ENCODE peak calls at places on chromosomes 5 and 9, in five cellular contexts. One of them, this sample, is unnamed.
A peak's percentile ranks its signal among the peaks of the same experiment; 100 is the strongest.

GRCh38 chr5:147645172-147645571 is 135.3 kb upstream of the DPYSL3 start:
- DNase-seq in PC-9: no peak
- DNase-seq in fibroblast of mammary gland: no peak
- DNase-seq in A549: no peak
- DNase-seq in lung: no peak
- DNase-seq in this sample: no peak

GRCh38 chr9:120676767-120677402 is 37.4 kb downstream of the MEGF9 start:
- DNase-seq in lung: no peak
- DNase-seq in PC-9: no peak
- DNase-seq in fibroblast of mammary gland: no peak
- DNase-seq in A549: no peak
- DNase-seq in this sample: no peak

GRCh38 chr9:106930477-106930876 is 67.5 kb downstream of the ZNF462 start:
- DNase-seq in lung: no peak
- DNase-seq in fibroblast of mammary gland: no peak
- DNase-seq in A549: no peak
- DNase-seq in PC-9: no peak
- DNase-seq in this sample: no peak

GRCh38 chr9:77707696-77708095 is 59.6 kb upstream of the GNA14 start:
- DNase-seq in fibroblast of mammary gland: peak; percentile 99
- DNase-seq in lung: peak; percentile 81
- DNase-seq in A549: peak; percentile 47
- DNase-seq in PC-9: peak; percentile 71
- DNase-seq in this sample: no peak

GRCh38 chr5:116727248-116727647 is 152.6 kb upstream of the SEMA6A start:
- DNase-seq in fibroblast of mammary gland: no peak
- DNase-seq in lung: no peak
- DNase-seq in A549: no peak
- DNase-seq in PC-9: no peak
- DNase-seq in this sample: no peak

GRCh38 chr5:125232779-125233230 is 486.4 kb upstream of the ZNF608 start:
- DNase-seq in fibroblast of mammary gland: peak; percentile 98
- DNase-seq in lung: no peak
- DNase-seq in PC-9: no peak
- DNase-seq in A549: no peak
- DNase-seq in this sample: no peak

GRCh38 chr9:37626708-37627293 is 24.0 kb upstream of the FRMPD1 start:
- DNase-seq in lung: no peak
- DNase-seq in A549: no peak
- DNase-seq in fibroblast of mammary gland: no peak
- DNase-seq in PC-9: no peak
- DNase-seq in this sample: no peak

GRCh38 chr5:14669975-14670374 is 5.5 kb downstream of the OTULIN start:
- DNase-seq in fibroblast of mammary gland: peak; percentile 48
- DNase-seq in PC-9: no peak
- DNase-seq in A549: no peak
- DNase-seq in lung: no peak
- DNase-seq in this sample: no peak

GRCh38 chr9:99231708-99232107 is 9.6 kb downstream of the SEC61B start:
- DNase-seq in lung: no peak
- DNase-seq in fibroblast of mammary gland: peak; percentile 22
- DNase-seq in A549: peak; percentile 18
- DNase-seq in PC-9: peak; percentile 23
- DNase-seq in this sample: no peak

GRCh38 chr5:73812962-73813588 is 187.1 kb downstream of the ARHGEF28 start:
- DNase-seq in A549: peak; percentile 58
- DNase-seq in fibroblast of mammary gland: no peak
- DNase-seq in PC-9: no peak
- DNase-seq in lung: no peak
- DNase-seq in this sample: no peak

GRCh38 chr9:137757613-137758029 is 120.0 kb upstream of the CACNA1B start:
- DNase-seq in PC-9: peak; percentile 47
- DNase-seq in fibroblast of mammary gland: peak; percentile 83
- DNase-seq in lung: no peak
- DNase-seq in A549: no peak
- DNase-seq in this sample: peak; percentile 49

GRCh38 chr9:13023498-13023897 is 248.7 kb downstream of the LURAP1L start:
- DNase-seq in PC-9: no peak
- DNase-seq in A549: no peak
- DNase-seq in fibroblast of mammary gland: peak; percentile 54
- DNase-seq in lung: no peak
- DNase-seq in this sample: no peak

GRCh38 chr5:152527358-152528048 is 122.4 kb upstream of the NMUR2 start:
- DNase-seq in PC-9: no peak
- DNase-seq in A549: no peak
- DNase-seq in fibroblast of mammary gland: no peak
- DNase-seq in lung: no peak
- DNase-seq in this sample: no peak

GRCh38 chr5:63032343-63032742 is 453.7 kb downstream of the LRRC70 start:
- DNase-seq in lung: no peak
- DNase-seq in fibroblast of mammary gland: no peak
- DNase-seq in PC-9: no peak
- DNase-seq in A549: no peak
- DNase-seq in this sample: no peak

GRCh38 chr5:88880196-88880595 is 2.8 kb downstream of the MEF2C start:
- DNase-seq in PC-9: no peak
- DNase-seq in fibroblast of mammary gland: no peak
- DNase-seq in lung: no peak
- DNase-seq in A549: no peak
- DNase-seq in this sample: no peak

GRCh38 chr9:134682026-134682425 is 40.4 kb downstream of the COL5A1 start:
- DNase-seq in PC-9: no peak
- DNase-seq in fibroblast of mammary gland: no peak
- DNase-seq in A549: no peak
- DNase-seq in lung: no peak
- DNase-seq in this sample: no peak

GRCh38 chr5:142837274-142837673 is 67.1 kb downstream of the ARHGAP26 start:
- DNase-seq in PC-9: no peak
- DNase-seq in lung: no peak
- DNase-seq in A549: no peak
- DNase-seq in fibroblast of mammary gland: no peak
- DNase-seq in this sample: no peak

GRCh38 chr5:75050415-75050814 is 1.9 kb downstream of the GCNT4 start:
- DNase-seq in PC-9: no peak
- DNase-seq in A549: peak; percentile 47
- DNase-seq in lung: no peak
- DNase-seq in fibroblast of mammary gland: peak; percentile 25
- DNase-seq in this sample: no peak
- TF ChIP-seq CTCF in PC-9: no peak
- TF ChIP-seq CTCF in A549: no peak
- TF ChIP-seq CTCF in lung: no peak
- TF ChIP-seq CTCF in fibroblast of mammary gland: peak; percentile 38
- TF ChIP-seq CTCF in this sample: peak; percentile 50

GRCh38 chr9:14301582-14301981 is 12.4 kb downstream of the NFIB start:
- DNase-seq in A549: no peak
- DNase-seq in fibroblast of mammary gland: no peak
- DNase-seq in PC-9: no peak
- DNase-seq in lung: no peak
- DNase-seq in this sample: no peak

GRCh38 chr9:14300588-14300987 is 13.4 kb downstream of the NFIB start:
- DNase-seq in fibroblast of mammary gland: no peak
- DNase-seq in lung: no peak
- DNase-seq in PC-9: no peak
- DNase-seq in A549: no peak
- DNase-seq in this sample: no peak

GRCh38 chr9:14301006-14301405 is 12.9 kb downstream of the NFIB start:
- DNase-seq in lung: no peak
- DNase-seq in PC-9: no peak
- DNase-seq in fibroblast of mammary gland: no peak
- DNase-seq in A549: no peak
- DNase-seq in this sample: no peak

GRCh38 chr9:14296462-14296861 is 17.5 kb downstream of the NFIB start:
- DNase-seq in fibroblast of mammary gland: no peak
- DNase-seq in A549: no peak
- DNase-seq in lung: no peak
- DNase-seq in PC-9: no peak
- DNase-seq in this sample: no peak

GRCh38 chr9:14298607-14299022 is 15.3 kb downstream of the NFIB start:
- DNase-seq in fibroblast of mammary gland: no peak
- DNase-seq in A549: no peak
- DNase-seq in lung: no peak
- DNase-seq in PC-9: no peak
- DNase-seq in this sample: no peak
- H3K4me3 ChIP-seq in fibroblast of mammary gland: no peak overlapping the region
- H3K4me3 ChIP-seq in A549: no peak overlapping the region
- H3K4me3 ChIP-seq in lung: no peak overlapping the region
- H3K4me3 ChIP-seq in PC-9: no peak overlapping the region
- H3K4me3 ChIP-seq in this sample: no peak overlapping the region

GRCh38 chr9:26504057-26504456 is 388.5 kb downstream of the CAAP1 start:
- DNase-seq in fibroblast of mammary gland: no peak
- DNase-seq in lung: no peak
- DNase-seq in PC-9: no peak
- DNase-seq in A549: no peak
- DNase-seq in this sample: no peak

GRCh38 chr9:26500471-26500870 is 392.1 kb downstream of the CAAP1 start:
- DNase-seq in A549: no peak
- DNase-seq in PC-9: no peak
- DNase-seq in fibroblast of mammary gland: no peak
- DNase-seq in lung: no peak
- DNase-seq in this sample: no peak

GRCh38 chr9:26502311-26502710 is 390.3 kb downstream of the CAAP1 start:
- DNase-seq in PC-9: no peak
- DNase-seq in lung: no peak
- DNase-seq in A549: no peak
- DNase-seq in fibroblast of mammary gland: no peak
- DNase-seq in this sample: no peak
- TF ChIP-seq CTCF in PC-9: no peak
- TF ChIP-seq CTCF in lung: no peak
- TF ChIP-seq CTCF in A549: no peak
- TF ChIP-seq CTCF in fibroblast of mammary gland: no peak
- TF ChIP-seq CTCF in this sample: no peak

GRCh38 chr9:129989740-129990139 is 53.2 kb downstream of the FNBP1 start:
- DNase-seq in fibroblast of mammary gland: peak; percentile 47
- DNase-seq in lung: no peak
- DNase-seq in PC-9: peak; percentile 69
- DNase-seq in A549: no peak
- DNase-seq in this sample: no peak
- H3K4me3 ChIP-seq in fibroblast of mammary gland: no peak overlapping the region
- H3K4me3 ChIP-seq in lung: no peak overlapping the region
- H3K4me3 ChIP-seq in PC-9: no peak overlapping the region
- H3K4me3 ChIP-seq in A549: no peak overlapping the region
- H3K4me3 ChIP-seq in this sample: peak overlapping the region; percentile 19

GRCh38 chr9:126317513-126317912 is 9.1 kb upstream of the MVB12B start:
- DNase-seq in PC-9: no peak
- DNase-seq in A549: no peak
- DNase-seq in fibroblast of mammary gland: peak; percentile 5
- DNase-seq in lung: no peak
- DNase-seq in this sample: no peak
- TF ChIP-seq CTCF in PC-9: peak; percentile 45
- TF ChIP-seq CTCF in A549: no peak
- TF ChIP-seq CTCF in fibroblast of mammary gland: no peak
- TF ChIP-seq CTCF in lung: peak; percentile 31
- TF ChIP-seq CTCF in this sample: no peak